ENCODE peak calls at places on chromosome 6, in seven cellular contexts. Q, E, C, V, B, G and P are unnamed samples.
A peak's percentile ranks its signal among the peaks of the same experiment; 100 is the strongest.

GRCh38 chr6:75818061-75818855 is 69.2 kb downstream of the MYO6 start:
- DNase-seq in Q (no peak), E (no peak), C (no peak), V (no peak), B (peak; percentile 52), G (peak; percentile 56), P (no peak)

GRCh38 chr6:6676910-6677441 is 88.5 kb downstream of the LY86 start:
- DNase-seq in Q (no peak), E (peak; percentile 90), C (peak; percentile 81), V (peak; percentile 79), B (peak; percentile 82), G (peak; percentile 69), P (peak; percentile 90)

GRCh38 chr6:26295691-26296555 is 69.1 kb upstream of the BTN3A2 start:
- DNase-seq in Q (no peak), E (no peak), C (no peak), V (peak; percentile 65), B (peak; percentile 93), G (peak; percentile 92), P (no peak)

GRCh38 chr6:40295251-40295949 is 291.8 kb downstream of the LRFN2 start:
- DNase-seq in Q (no peak), E (no peak), C (no peak), V (no peak), B (no peak), G (no peak), P (no peak)

GRCh38 chr6:74137910-74138309 is 441.9 kb downstream of the CD109 start:
- DNase-seq in Q (no peak), E (no peak), C (no peak), V (no peak), B (peak; percentile 67), G (peak; percentile 84), P (no peak)

GRCh38 chr6:5730586-5731263 is 276.0 kb downstream of the NRN1 start:
- DNase-seq in Q (no peak), E (no peak), C (no peak), V (no peak), B (peak; percentile 18), G (peak; percentile 40), P (no peak)

GRCh38 chr6:72922401-72922800 is 300.5 kb downstream of the KCNQ5 start:
- DNase-seq in Q (no peak), E (no peak), C (no peak), V (no peak), B (no peak), G (peak; percentile 23), P (no peak)

GRCh38 chr6:21500894-21501293 is 92.7 kb upstream of the SOX4 start:
- DNase-seq in Q (no peak), E (no peak), C (no peak), V (no peak), B (no peak), G (no peak), P (no peak)

GRCh38 chr6:38033442-38033982 is 214.0 kb downstream of the ZFAND3 start:
- DNase-seq in Q (no peak), E (no peak), C (no peak), V (no peak), B (no peak), G (no peak), P (no peak)

GRCh38 chr6:1226208-1227099 is 85.4 kb upstream of the FOXQ1 start:
- DNase-seq in Q (no peak), E (no peak), C (no peak), V (no peak), B (no peak), G (no peak), P (no peak)

GRCh38 chr6:167766986-167767714 is 59.6 kb upstream of the AFDN start:
- DNase-seq in Q (no peak), E (no peak), C (no peak), V (no peak), B (no peak), G (no peak), P (no peak)

GRCh38 chr6:37774028-37774680 is 45.4 kb upstream of the ZFAND3 start:
- DNase-seq in Q (no peak), E (no peak), C (no peak), V (no peak), B (no peak), G (no peak), P (no peak)

GRCh38 chr6:126188271-126188909 is 151.5 kb upstream of the CENPW start:
- DNase-seq in Q (no peak), E (no peak), C (no peak), V (no peak), B (peak; percentile 81), G (peak; percentile 64), P (no peak)

DNA sequence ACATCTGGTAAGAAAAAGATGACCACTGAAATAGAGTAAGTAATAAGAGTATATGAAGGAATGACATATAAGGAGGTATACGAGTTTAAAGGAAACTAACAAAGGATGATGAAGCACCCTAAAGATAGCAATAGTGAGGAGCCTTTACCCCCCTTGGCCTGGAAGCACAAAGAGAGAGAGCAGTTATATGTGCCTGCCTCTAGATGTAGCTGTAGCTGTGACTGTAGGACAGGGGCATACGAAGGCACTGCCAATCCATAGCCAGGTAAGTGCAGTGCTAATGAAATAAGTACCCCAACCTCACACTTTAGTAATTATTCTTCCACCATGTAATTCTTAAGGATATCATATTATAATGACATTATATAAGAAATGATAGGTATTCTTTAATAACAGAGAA is 90.1 kb upstream of the FKBP1C start:
- DNase-seq in Q (no peak), E (no peak), C (peak; percentile 26), V (no peak), B (no peak), G (no peak), P (no peak)
- TF ChIP-seq CTCF in Q (no peak), E (no peak), C (peak; percentile 55), V (no peak), B (no peak), G (no peak), P (no peak)

DNA sequence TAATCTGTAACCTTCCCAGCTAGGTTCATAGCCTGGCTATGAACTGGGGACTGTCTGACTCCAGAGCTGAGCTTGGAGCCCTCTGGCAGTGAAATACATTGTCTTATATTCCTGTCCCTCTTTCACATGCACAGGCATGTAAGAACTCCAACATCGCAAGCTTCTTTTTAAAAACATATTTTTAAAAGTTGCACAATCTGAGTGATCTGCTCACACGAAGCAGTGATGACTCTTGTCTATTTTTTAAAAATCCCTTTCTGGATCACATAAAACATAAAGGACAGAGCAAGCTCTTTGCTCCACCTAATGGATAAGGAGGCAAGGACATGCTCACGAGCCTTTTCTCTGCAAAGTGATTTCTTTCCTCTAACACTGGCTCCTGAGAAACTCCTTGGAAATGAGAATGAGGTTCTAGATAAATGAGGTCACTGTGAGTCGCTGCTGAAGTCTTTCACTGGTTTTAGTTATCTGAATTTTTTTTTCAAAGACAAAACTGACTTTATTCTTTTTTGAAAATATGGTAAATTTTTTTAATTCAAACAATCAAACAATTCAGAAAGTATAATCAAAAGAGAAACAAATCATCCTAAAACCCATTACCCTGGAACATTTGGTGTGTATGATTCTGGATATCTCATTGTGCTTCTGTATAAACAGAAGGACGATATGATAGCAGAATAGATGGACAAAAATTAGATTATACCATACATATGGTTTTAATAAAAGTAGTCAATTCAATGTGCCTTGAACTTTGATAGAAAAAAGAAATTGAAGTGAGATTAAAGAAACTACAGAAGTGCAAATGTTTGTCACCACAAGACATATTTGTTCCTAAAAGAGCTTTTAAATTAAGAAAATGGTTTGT is 30.8 kb downstream of the IL20RA start:
- DNase-seq in Q (no peak), E (no peak), C (no peak), V (no peak), B (peak; percentile 67), G (peak; percentile 60), P (no peak)
- TF ChIP-seq CTCF in Q (peak; percentile 55), E (no peak), C (peak; percentile 74), V (peak; percentile 18), B (peak; percentile 62), G (peak; percentile 58), P (peak; percentile 66)

DNA sequence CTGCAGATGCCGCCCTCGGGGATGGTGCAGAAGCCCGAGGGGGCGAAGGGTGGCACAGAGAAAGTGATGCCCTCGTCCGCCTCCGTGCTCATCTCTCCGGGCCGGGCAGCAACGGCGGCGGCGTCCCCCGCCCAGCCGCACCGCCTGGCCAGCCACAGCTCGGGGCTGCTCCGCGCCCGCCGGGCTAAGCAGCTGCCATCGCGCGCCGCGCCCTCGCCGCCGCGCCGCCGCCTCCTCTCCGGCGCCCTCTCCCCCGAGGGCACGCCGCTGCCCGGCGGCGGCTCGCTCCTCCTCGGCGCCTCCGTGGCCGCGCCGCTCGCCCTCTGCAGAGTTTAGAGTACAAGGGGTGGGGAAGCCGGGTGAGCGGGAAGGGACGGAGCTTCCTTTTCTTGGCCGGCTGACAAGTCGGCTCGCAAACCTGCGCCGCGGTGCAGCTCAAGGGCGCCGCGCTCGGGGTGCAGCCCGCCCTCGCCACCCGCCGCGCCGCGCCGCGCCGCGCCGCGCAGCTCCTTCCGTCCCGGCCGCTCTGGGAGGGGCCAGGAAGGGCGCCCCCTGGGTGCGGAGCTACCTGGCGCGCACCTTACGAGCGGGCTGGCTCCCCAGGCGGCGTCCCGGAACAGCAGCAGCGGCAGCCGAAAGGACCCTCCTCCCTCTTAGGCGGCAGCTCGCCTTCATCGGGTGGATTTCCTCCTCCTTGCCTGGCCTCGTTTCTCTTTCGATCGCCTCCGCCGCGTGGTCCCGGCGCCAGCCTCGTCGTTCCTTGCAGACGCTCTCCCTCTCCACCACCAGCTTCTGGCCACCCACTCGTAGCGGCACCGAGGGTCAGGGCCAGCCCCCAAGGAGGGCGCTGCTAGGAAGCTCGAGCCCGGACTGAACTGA is at the start of gene MAP3K5:
- DNase-seq in Q (peak; percentile 93), E (peak; percentile 96), C (peak; percentile 79), V (peak; percentile 90), B (peak; percentile 86), G (peak; percentile 72), P (no peak)
- TF ChIP-seq CTCF in Q (no peak), E (peak; percentile 41), C (no peak), V (no peak), B (peak; percentile 41), G (peak; percentile 59), P (no peak)

GRCh38 chr6:42120895-42121865 is 21.2 kb downstream of the C6orf132 start:
- DNase-seq in Q (no peak), E (no peak), C (no peak), V (no peak), B (peak; percentile 36), G (no peak), P (no peak)
- TF ChIP-seq CTCF in Q (no peak), E (no peak), C (no peak), V (no peak), B (no peak), G (no peak), P (no peak)